ENCODE peak calls at places on chromosomes 3 and 15, in nine cellular contexts. R is thoracic aorta; D is Caco-2; V is transverse colon; U is GM12878; O is fibroblast of lung; I is CD4-positive, CD25-positive, alpha-beta regulatory T cell; H is sigmoid colon; G is ovary. Y is an unnamed sample.

GRCh38 chr3:32819581-32820348 is 2.0 kb downstream of the TRIM71 start:
- DNase-seq in R (no peak), D (peak; percentile 75), V (no peak), U (no peak), O (no peak), I (no peak), H (no peak), G (no peak), Y (no peak)

GRCh38 chr3:36477655-36478054 is 97.4 kb downstream of the STAC start:
- DNase-seq in R (no peak), D (no peak), V (no peak), U (no peak), O (peak; percentile 8), I (no peak), H (no peak), G (no peak), Y (no peak)

GRCh38 chr3:15063656-15064286 is 1.3 kb downstream of the MRPS25 start:
- DNase-seq in R (no peak), D (no peak), V (no peak), U (no peak), O (no peak), I (no peak), H (no peak), G (peak; percentile 33), Y (no peak)

GRCh38 chr15:49669288-49669687 is 48.4 kb downstream of the DTWD1 start:
- DNase-seq in R (no peak), D (no peak), V (no peak), U (no peak), O (no peak), I (no peak), H (no peak), G (no peak), Y (no peak)

GRCh38 chr3:139559541-139559940 is 20.0 kb upstream of the RBP1 start:
- DNase-seq in R (no peak), D (no peak), V (no peak), U (no peak), O (no peak), I (no peak), H (no peak), G (no peak), Y (no peak)

GRCh38 chr3:129417354-129417753 is 11.1 kb downstream of the EFCAB12 start:
- DNase-seq in R (no peak), D (no peak), V (no peak), U (no peak), O (peak; percentile 88), I (no peak), H (no peak), G (no peak), Y (no peak)

GRCh38 chr3:187473778-187474406 is 105.7 kb downstream of the RTP4 start:
- DNase-seq in R (no peak), D (no peak), V (no peak), U (no peak), O (peak; percentile 11), I (no peak), H (no peak), G (no peak), Y (no peak)

GRCh38 chr15:75573001-75573400 is 6.1 kb downstream of the PTPN9 start:
- DNase-seq in R (no peak), D (no peak), V (no peak), U (no peak), O (peak; percentile 19), I (no peak), H (no peak), G (no peak), Y (no peak)

GRCh38 chr3:58325525-58325992 is 7.1 kb upstream of the PXK start:
- DNase-seq in R (no peak), D (peak; percentile 19), V (no peak), U (no peak), O (no peak), I (no peak), H (no peak), G (no peak), Y (no peak)

GRCh38 chr3:121018917-121019321 is 110.9 kb downstream of the STXBP5L start:
- DNase-seq in R (no peak), D (no peak), V (no peak), U (no peak), O (no peak), I (no peak), H (no peak), G (no peak), Y (no peak)
- H3K9me3 ChIP-seq in R (peaks cover 1% of the 10 kb centered on the region), D (no peaks in the 10 kb centered on the region), V (no peaks in the 10 kb centered on the region), U (no peaks in the 10 kb centered on the region), O (no peaks in the 10 kb centered on the region), I (no peaks in the 10 kb centered on the region), H (no peaks in the 10 kb centered on the region), G (no peaks in the 10 kb centered on the region), Y (peaks cover 2% of the 10 kb centered on the region)

GRCh38 chr15:87131067-87131466 is 1051.4 kb downstream of the AGBL1 start:
- DNase-seq in R (no peak), D (no peak), V (no peak), U (no peak), O (no peak), I (no peak), H (no peak), G (no peak), Y (no peak)

GRCh38 chr15:87135109-87135508 is 1055.4 kb downstream of the AGBL1 start:
- DNase-seq in R (no peak), D (no peak), V (no peak), U (no peak), O (no peak), I (no peak), H (no peak), G (no peak), Y (no peak)

DNA sequence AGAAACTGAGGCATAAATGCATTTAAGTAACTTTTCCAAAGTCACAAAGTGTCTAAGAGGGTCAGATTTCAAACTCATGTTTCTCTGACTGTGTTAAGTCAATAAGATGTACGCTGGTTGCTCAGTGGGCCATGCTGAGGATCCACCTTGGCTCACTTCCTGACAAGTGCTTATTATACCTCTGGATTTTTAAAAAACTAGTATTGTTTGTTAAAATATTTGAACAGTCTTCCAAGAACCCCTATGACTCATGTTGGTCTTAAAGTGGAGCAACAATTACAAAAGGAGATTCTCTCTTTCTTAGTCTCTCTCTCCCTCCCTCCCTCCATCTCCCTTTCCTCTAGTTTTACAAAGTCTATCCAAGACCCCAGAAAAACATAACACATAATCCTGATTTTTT is 1050.2 kb downstream of the AGBL1 start:
- DNase-seq in R (no peak), D (no peak), V (no peak), U (no peak), O (no peak), I (no peak), H (no peak), G (no peak), Y (no peak)
- H3K9me3 ChIP-seq in R (no peaks in the 10 kb centered on the region), D (no peaks in the 10 kb centered on the region), V (no peaks in the 10 kb centered on the region), U (no peaks in the 10 kb centered on the region), O (no peaks in the 10 kb centered on the region), I (no peaks in the 10 kb centered on the region), H (no peaks in the 10 kb centered on the region), G (no peaks in the 10 kb centered on the region), Y (no peaks in the 10 kb centered on the region)

GRCh38 chr3:143637133-143637532 is 211.1 kb downstream of the SLC9A9 start:
- DNase-seq in R (no peak), D (no peak), V (no peak), U (no peak), O (no peak), I (no peak), H (no peak), G (no peak), Y (no peak)
- H3K9me3 ChIP-seq in R (peaks cover 14% of the 10 kb centered on the region), D (peaks cover 10% of the 10 kb centered on the region), V (peaks cover 11% of the 10 kb centered on the region), U (peaks cover 2% of the 10 kb centered on the region), O (no peaks in the 10 kb centered on the region), I (peaks cover 23% of the 10 kb centered on the region), H (no peaks in the 10 kb centered on the region), G (no peaks in the 10 kb centered on the region), Y (no peaks in the 10 kb centered on the region)

GRCh38 chr15:22227961-22228762 is 147.8 kb downstream of the OR4M2 start:
- DNase-seq in R (no peak), D (no peak), V (no peak), U (no peak), O (no peak), I (no peak), H (no peak), G (no peak), Y (no peak)
- H3K9me3 ChIP-seq in R (no peaks in the 10 kb centered on the region), D (no peaks in the 10 kb centered on the region), V (no peaks in the 10 kb centered on the region), U (no peaks in the 10 kb centered on the region), O (peaks cover 8% of the 10 kb centered on the region), I (no peaks in the 10 kb centered on the region), H (no peaks in the 10 kb centered on the region), G (no peaks in the 10 kb centered on the region), Y (no peaks in the 10 kb centered on the region)

GRCh38 chr15:26392956-26393355 is 379.9 kb downstream of the GABRB3 start:
- DNase-seq in R (no peak), D (no peak), V (no peak), U (no peak), O (no peak), I (no peak), H (no peak), G (no peak), Y (no peak)

GRCh38 chr15:26394801-26395200 is 378.1 kb downstream of the GABRB3 start:
- DNase-seq in R (no peak), D (no peak), V (no peak), U (no peak), O (no peak), I (no peak), H (no peak), G (no peak), Y (peak; percentile 35)

DNA sequence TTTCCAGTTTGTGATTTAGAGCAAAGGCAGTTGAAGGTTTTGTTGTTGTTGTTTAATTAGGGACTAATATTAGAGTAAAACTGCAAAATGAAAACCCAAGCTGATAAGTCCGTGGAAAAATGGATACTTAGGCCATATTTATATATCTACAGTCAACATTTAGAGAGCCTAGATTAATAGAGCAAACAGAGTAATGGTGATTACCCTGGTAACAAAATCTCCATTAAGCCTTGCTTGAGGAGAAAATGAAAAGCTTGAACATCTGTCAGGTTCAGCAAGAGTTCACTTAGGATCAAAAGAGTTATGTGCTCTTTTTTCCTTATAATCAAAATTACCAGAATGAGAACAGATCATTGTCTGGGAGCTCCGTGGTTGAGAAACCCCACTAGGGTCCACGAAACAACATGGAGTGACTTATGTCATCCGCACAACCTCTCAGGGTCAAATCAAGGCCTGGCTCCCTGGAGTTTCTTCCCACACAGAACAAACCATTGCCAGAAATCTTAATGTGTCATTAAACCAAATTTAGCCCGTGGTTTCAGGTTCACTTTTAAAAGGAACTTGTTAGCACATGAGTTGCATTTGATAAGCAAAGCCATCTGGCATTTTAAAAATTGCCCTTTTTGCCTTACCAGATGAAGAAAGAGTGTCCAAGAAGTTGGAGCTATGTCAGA is 381.2 kb downstream of the GABRB3 start:
- DNase-seq in R (no peak), D (no peak), V (no peak), U (no peak), O (no peak), I (no peak), H (no peak), G (no peak), Y (no peak)
- H3K9me3 ChIP-seq in R (no peaks in the 10 kb centered on the region), D (no peaks in the 10 kb centered on the region), V (peaks cover 4% of the 10 kb centered on the region), U (no peaks in the 10 kb centered on the region), O (no peaks in the 10 kb centered on the region), I (peaks cover 2% of the 10 kb centered on the region), H (no peaks in the 10 kb centered on the region), G (no peaks in the 10 kb centered on the region), Y (no peaks in the 10 kb centered on the region)